ENCODE peak calls at places on chromosomes 7 and 10, in eight cellular contexts. P is IMR-90, N is pancreas, W is AG10803, H is breast epithelium, T is LNCaP clone FGC, C is right atrium auricular region, Z is thyroid gland. L is an unnamed sample.

GRCh38 chr10:77664018-77664417 is 26.4 kb upstream of the KCNMA1 start:
- DNase-seq in P (no peak), N (no peak), W (no peak), H (no peak), T (no peak), C (no peak), Z (no peak), L (no peak)

GRCh38 chr7:95686109-95686508 is 86.2 kb upstream of the DYNC1I1 start:
- DNase-seq in P (peak; percentile 39), N (peak; percentile 40), W (peak; percentile 61), H (peak; percentile 32), T (peak; percentile 52), C (peak; percentile 69), Z (peak; percentile 61), L (peak; percentile 84)

GRCh38 chr7:25389489-25390106 is 161.3 kb upstream of the NPVF start:
- DNase-seq in P (peak; percentile 42), N (peak; percentile 20), W (peak; percentile 55), H (no peak), T (peak; percentile 54), C (no peak), Z (no peak), L (peak; percentile 72)

GRCh38 chr7:153832160-153832559 is 220.0 kb upstream of the DPP6 start:
- DNase-seq in P (no peak), N (no peak), W (no peak), H (no peak), T (no peak), C (no peak), Z (no peak), L (no peak)

GRCh38 chr7:150842716-150843115 is 9.6 kb upstream of the AOC1 start:
- DNase-seq in P (no peak), N (no peak), W (no peak), H (no peak), T (no peak), C (peak; percentile 21), Z (no peak), L (no peak)

GRCh38 chr10:15781381-15781960 is 61.7 kb upstream of the ITGA8 start:
- DNase-seq in P (no peak), N (no peak), W (no peak), H (no peak), T (no peak), C (no peak), Z (no peak), L (no peak)

GRCh38 chr7:156020566-156020965 is 208.3 kb upstream of the SHH start:
- DNase-seq in P (no peak), N (no peak), W (no peak), H (no peak), T (no peak), C (no peak), Z (no peak), L (no peak)

GRCh38 chr10:92290076-92290836 is 622 bp downstream of the CPEB3 start:
- DNase-seq in P (peak; percentile 49), N (peak; percentile 75), W (peak; percentile 38), H (peak; percentile 37), T (peak; percentile 80), C (no peak), Z (peak; percentile 53), L (peak; percentile 51)

GRCh38 chr7:156604311-156604710 is 36.3 kb upstream of the RNF32 start:
- DNase-seq in P (peak; percentile 9), N (no peak), W (no peak), H (no peak), T (no peak), C (no peak), Z (no peak), L (no peak)

GRCh38 chr10:125373546-125373945 is 213.2 kb upstream of the CTBP2 start:
- DNase-seq in P (no peak), N (no peak), W (no peak), H (no peak), T (no peak), C (no peak), Z (no peak), L (no peak)

GRCh38 chr10:101237080-101237817 is 8.0 kb upstream of the LBX1 start:
- DNase-seq in P (no peak), N (no peak), W (no peak), H (no peak), T (no peak), C (no peak), Z (no peak), L (no peak)

GRCh38 chr7:36742911-36743775 is 18.8 kb upstream of the AOAH start:
- DNase-seq in P (no peak), N (peak; percentile 48), W (no peak), H (no peak), T (no peak), C (no peak), Z (no peak), L (no peak)

DNA sequence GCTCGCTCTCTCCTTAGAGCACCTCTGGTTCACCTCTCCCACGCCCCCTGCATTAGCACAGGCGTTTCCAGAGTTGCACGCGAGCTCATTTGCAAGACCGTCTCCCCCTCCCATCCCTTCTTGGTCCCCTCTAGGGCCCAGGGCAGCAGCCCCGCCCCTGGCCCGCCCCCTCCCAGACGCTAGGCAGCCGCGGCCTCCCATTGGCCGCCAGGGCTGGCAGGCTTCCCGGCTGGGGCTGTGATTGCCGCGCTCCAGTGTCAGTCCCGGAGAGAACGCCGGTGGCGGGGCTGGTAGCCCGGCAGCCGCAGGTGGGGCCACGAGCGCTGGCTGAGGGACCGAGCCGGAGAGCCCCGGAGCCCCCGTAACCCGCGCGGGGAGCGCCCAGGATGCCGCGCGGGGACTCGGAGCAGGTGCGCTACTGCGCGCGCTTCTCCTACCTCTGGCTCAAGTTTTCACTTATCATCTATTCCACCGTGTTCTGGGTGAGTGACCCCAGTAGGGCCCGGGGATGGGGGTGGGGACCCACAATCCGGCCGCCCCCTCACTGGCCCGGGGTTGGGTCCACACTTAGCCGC is at the start of gene TSPAN15:
- DNase-seq in P (peak; percentile 46), N (peak; percentile 92), W (peak; percentile 56), H (peak; percentile 76), T (no peak), C (peak; percentile 81), Z (peak; percentile 94), L (peak; percentile 68)
- H3K4me3 ChIP-seq in P (peak within 1 kb of the TSS; percentile 43), N (peak within 1 kb of the TSS; percentile 88), W (peak within 1 kb of the TSS; percentile 54), H (peak within 1 kb of the TSS; percentile 73), T (peak within 1 kb of the TSS; percentile 73), C (peak within 1 kb of the TSS; percentile 85), Z (no peak within 1 kb of the TSS), L (peak within 1 kb of the TSS; percentile 47)

DNA sequence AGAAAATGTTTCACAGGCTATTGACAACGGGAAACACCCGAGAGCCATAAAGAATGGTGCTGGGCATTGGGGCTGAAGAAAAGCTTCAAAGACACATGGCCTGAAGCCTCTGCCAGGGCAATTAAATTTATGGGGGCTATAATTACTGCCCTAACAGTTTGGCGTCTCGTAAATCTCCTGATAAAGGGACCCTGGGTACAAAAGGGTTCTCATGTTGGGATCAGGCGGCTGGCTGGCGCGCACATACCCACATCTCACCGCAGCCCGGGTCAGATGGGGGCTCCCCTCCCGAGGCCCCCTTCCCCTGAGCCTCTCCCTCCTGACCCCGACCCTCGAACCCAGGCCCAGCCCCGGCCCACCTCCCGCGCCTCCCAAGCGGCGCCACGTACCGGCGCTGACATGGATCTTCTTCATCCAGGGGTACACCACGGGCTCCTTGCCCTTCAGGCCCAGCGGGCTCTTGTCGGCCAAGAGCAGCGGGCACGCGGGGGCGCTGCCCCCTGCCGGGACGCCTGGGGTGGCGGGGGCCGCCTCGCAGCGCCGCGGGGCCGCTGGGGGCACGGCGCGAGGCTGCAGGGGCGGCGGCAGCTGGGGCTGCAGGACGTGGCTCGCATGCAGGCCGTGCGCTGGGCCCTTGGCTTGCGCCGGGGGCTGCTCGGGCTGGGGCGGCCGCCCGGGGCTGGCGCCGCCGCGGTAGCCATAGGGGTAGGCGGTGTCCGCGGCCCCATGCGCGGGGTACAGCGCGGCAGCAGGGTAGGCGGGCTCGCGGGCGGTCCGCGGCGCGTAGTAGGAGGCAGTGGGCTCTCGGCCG is 623 bp downstream of the HOXA4 start:
- DNase-seq in P (no peak), N (no peak), W (peak; percentile 37), H (peak; percentile 18), T (no peak), C (no peak), Z (no peak), L (no peak)
- TF ChIP-seq CTCF in P (peak; percentile 39), N (no peak), W (no peak), H (no peak), T (no peak), C (no peak), Z (no peak), L (no peak)

DNA sequence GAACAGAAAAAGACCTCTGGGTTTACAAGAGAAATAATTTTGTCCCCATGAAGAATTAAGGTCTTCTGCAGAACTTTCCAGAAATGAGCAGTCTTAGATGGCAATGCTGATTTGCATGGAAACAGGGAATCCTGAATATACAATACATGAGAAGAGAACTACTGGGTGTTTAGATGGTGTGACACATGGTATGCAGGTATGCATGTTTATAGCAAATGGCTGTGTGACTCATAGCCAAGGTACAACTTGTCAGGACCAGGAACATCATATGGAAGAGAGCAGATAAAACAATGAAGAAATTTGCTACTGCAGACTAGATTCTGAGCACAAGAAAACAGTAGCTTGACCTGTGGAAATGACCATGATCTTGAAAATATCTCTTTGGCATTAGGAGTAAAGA is 907.8 kb downstream of the GATA3 start:
- DNase-seq in P (no peak), N (no peak), W (no peak), H (no peak), T (no peak), C (no peak), Z (no peak), L (no peak)
- H3K4me3 ChIP-seq in P (no peak overlapping the region), N (no peak overlapping the region), W (no peak overlapping the region), H (no peak overlapping the region), T (no peak overlapping the region), C (no peak overlapping the region), Z (no peak overlapping the region), L (no peak overlapping the region)

DNA sequence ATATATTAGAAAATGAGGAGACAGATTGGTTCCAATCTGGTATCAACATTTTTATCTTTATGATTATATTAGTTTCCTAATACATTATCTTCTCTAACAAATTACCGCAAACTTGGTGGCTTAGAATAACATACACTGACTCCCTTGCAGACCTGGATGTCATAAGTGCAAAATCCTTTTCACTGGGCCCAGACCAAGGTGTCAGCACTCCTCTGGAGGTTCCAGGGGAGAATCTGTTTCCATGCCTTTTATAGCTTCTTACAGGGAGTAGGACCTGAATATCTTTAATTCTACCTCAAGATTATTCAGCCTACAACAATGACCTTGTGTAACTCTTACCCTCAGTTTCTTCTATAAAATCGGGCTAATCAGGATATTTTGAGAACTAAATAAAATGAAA is 329.9 kb upstream of the GRM3 start:
- DNase-seq in P (no peak), N (no peak), W (no peak), H (no peak), T (no peak), C (no peak), Z (no peak), L (no peak)
- TF ChIP-seq CTCF in P (no peak), N (no peak), W (no peak), H (no peak), T (no peak), C (no peak), Z (no peak), L (no peak)

DNA sequence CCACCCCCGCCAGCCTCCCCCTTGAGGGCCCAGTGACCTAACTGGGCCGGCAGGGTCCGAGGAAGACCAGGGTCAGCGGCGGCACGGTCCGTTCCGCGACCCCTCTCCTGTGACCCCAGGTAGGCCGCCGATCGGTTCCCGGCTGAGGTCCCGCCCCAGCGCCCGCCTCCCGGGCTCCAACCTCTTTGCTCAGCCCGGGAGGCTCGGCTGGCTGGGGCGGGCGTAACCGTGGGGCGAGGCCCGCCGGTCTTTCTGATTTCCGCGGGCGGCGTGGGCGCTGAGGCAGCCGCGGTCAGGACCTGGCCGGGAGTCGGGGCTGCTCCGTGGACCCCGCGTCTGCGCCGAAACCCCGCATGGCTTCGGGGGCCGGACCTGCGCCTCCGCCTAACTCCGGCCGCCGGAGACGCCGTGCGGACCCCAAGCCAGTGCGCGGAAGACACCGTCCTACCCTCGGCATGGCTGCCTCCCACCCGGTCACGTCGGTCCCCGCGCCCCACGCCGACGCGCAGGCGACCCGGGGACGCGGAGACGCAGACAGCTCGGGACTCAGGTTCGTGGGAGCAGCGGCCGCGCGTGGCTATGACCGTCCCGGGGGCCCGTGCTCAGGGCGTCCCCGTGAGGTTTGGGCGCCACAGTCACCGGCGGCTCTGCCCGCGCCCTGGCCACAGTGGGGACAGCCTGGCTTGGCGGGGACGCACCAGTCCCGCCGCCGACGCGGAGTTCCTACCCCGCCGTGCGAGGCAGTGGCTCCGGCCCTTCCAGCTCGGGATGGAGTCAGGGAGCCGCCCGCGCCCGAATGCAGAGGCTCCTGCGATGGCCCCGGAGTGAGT is 1.0 kb upstream of the VENTX start:
- DNase-seq in P (no peak), N (no peak), W (no peak), H (no peak), T (no peak), C (no peak), Z (no peak), L (no peak)
- H3K4me3 ChIP-seq in P (no peak overlapping the region), N (peak overlapping the region; percentile 36), W (no peak overlapping the region), H (peak overlapping the region; percentile 53), T (no peak overlapping the region), C (peak overlapping the region; percentile 42), Z (no peak overlapping the region), L (no peak overlapping the region)